ENCODE peak calls at places on chromosome 13, in ten cellular contexts. One of them, this sample, is unnamed.

GRCh38 chr13:112761701-112762689 is 72.2 kb downstream of the ATP11A start:
- DNase-seq in ACHN: no peak
- DNase-seq in stimulated activated CD4-positive, alpha-beta T cell treated with anti-CD3 and anti-CD28 coated beads, Interleukin-12 subunit alpha, Interleukin-12 subunit beta, amount 100 ng/mL, for 48 hours: no peak
- DNase-seq in effector memory CD4-positive, alpha-beta T cell: no peak
- DNase-seq in PC-9: peak
- DNase-seq in lower leg skin: no peak
- DNase-seq in NCI-H2029: no peak
- DNase-seq in dermis microvascular lymphatic vessel endothelial cell: no peak
- DNase-seq in NCI-H187: no peak
- DNase-seq in NCI-H1417: peak
- DNase-seq in this sample: no peak

GRCh38 chr13:27631156-27631555 is 9.5 kb downstream of the POLR1D start:
- DNase-seq in effector memory CD4-positive, alpha-beta T cell: no peak
- DNase-seq in lower leg skin: no peak
- DNase-seq in dermis microvascular lymphatic vessel endothelial cell: no peak
- DNase-seq in stimulated activated CD4-positive, alpha-beta T cell treated with anti-CD3 and anti-CD28 coated beads, Interleukin-12 subunit alpha, Interleukin-12 subunit beta, amount 100 ng/mL, for 48 hours: no peak
- DNase-seq in ACHN: no peak
- DNase-seq in NCI-H187: no peak
- DNase-seq in NCI-H2029: no peak
- DNase-seq in PC-9: no peak
- DNase-seq in NCI-H1417: no peak
- DNase-seq in this sample: no peak

GRCh38 chr13:45564108-45564507 is 51.4 kb downstream of the ERICH6B start:
- DNase-seq in effector memory CD4-positive, alpha-beta T cell: no peak
- DNase-seq in PC-9: no peak
- DNase-seq in dermis microvascular lymphatic vessel endothelial cell: no peak
- DNase-seq in ACHN: no peak
- DNase-seq in stimulated activated CD4-positive, alpha-beta T cell treated with anti-CD3 and anti-CD28 coated beads, Interleukin-12 subunit alpha, Interleukin-12 subunit beta, amount 100 ng/mL, for 48 hours: no peak
- DNase-seq in NCI-H2029: peak
- DNase-seq in NCI-H187: no peak
- DNase-seq in lower leg skin: peak
- DNase-seq in NCI-H1417: no peak
- DNase-seq in this sample: no peak

GRCh38 chr13:108985166-108985565 is 355.8 kb downstream of the MYO16 start:
- DNase-seq in effector memory CD4-positive, alpha-beta T cell: no peak
- DNase-seq in NCI-H2029: no peak
- DNase-seq in PC-9: no peak
- DNase-seq in NCI-H187: no peak
- DNase-seq in NCI-H1417: no peak
- DNase-seq in ACHN: no peak
- DNase-seq in dermis microvascular lymphatic vessel endothelial cell: no peak
- DNase-seq in stimulated activated CD4-positive, alpha-beta T cell treated with anti-CD3 and anti-CD28 coated beads, Interleukin-12 subunit alpha, Interleukin-12 subunit beta, amount 100 ng/mL, for 48 hours: no peak
- DNase-seq in lower leg skin: no peak
- DNase-seq in this sample: no peak

GRCh38 chr13:84843368-84843767 is 955.9 kb downstream of the SLITRK6 start:
- DNase-seq in NCI-H1417: no peak
- DNase-seq in NCI-H187: no peak
- DNase-seq in ACHN: no peak
- DNase-seq in stimulated activated CD4-positive, alpha-beta T cell treated with anti-CD3 and anti-CD28 coated beads, Interleukin-12 subunit alpha, Interleukin-12 subunit beta, amount 100 ng/mL, for 48 hours: no peak
- DNase-seq in PC-9: no peak
- DNase-seq in lower leg skin: no peak
- DNase-seq in effector memory CD4-positive, alpha-beta T cell: no peak
- DNase-seq in NCI-H2029: no peak
- DNase-seq in dermis microvascular lymphatic vessel endothelial cell: no peak
- DNase-seq in this sample: no peak

GRCh38 chr13:67075239-67075638 is 154.9 kb downstream of the PCDH9 start:
- DNase-seq in lower leg skin: no peak
- DNase-seq in NCI-H187: no peak
- DNase-seq in PC-9: no peak
- DNase-seq in stimulated activated CD4-positive, alpha-beta T cell treated with anti-CD3 and anti-CD28 coated beads, Interleukin-12 subunit alpha, Interleukin-12 subunit beta, amount 100 ng/mL, for 48 hours: no peak
- DNase-seq in dermis microvascular lymphatic vessel endothelial cell: peak
- DNase-seq in NCI-H1417: no peak
- DNase-seq in NCI-H2029: no peak
- DNase-seq in ACHN: peak
- DNase-seq in effector memory CD4-positive, alpha-beta T cell: no peak
- DNase-seq in this sample: no peak

GRCh38 chr13:45055902-45056648 is 64.2 kb upstream of the GTF2F2 start:
- DNase-seq in stimulated activated CD4-positive, alpha-beta T cell treated with anti-CD3 and anti-CD28 coated beads, Interleukin-12 subunit alpha, Interleukin-12 subunit beta, amount 100 ng/mL, for 48 hours: no peak
- DNase-seq in NCI-H1417: no peak
- DNase-seq in NCI-H187: no peak
- DNase-seq in lower leg skin: no peak
- DNase-seq in ACHN: peak
- DNase-seq in NCI-H2029: no peak
- DNase-seq in effector memory CD4-positive, alpha-beta T cell: no peak
- DNase-seq in dermis microvascular lymphatic vessel endothelial cell: no peak
- DNase-seq in PC-9: no peak
- DNase-seq in this sample: no peak

GRCh38 chr13:22114630-22115311 is 443.9 kb downstream of the FGF9 start:
- DNase-seq in stimulated activated CD4-positive, alpha-beta T cell treated with anti-CD3 and anti-CD28 coated beads, Interleukin-12 subunit alpha, Interleukin-12 subunit beta, amount 100 ng/mL, for 48 hours: no peak
- DNase-seq in lower leg skin: no peak
- DNase-seq in PC-9: no peak
- DNase-seq in NCI-H187: no peak
- DNase-seq in NCI-H2029: no peak
- DNase-seq in ACHN: no peak
- DNase-seq in dermis microvascular lymphatic vessel endothelial cell: no peak
- DNase-seq in effector memory CD4-positive, alpha-beta T cell: peak
- DNase-seq in NCI-H1417: no peak
- DNase-seq in this sample: no peak

GRCh38 chr13:43331676-43332075 is 308.3 kb downstream of the DNAJC15 start:
- DNase-seq in NCI-H2029: no peak
- DNase-seq in NCI-H1417: no peak
- DNase-seq in stimulated activated CD4-positive, alpha-beta T cell treated with anti-CD3 and anti-CD28 coated beads, Interleukin-12 subunit alpha, Interleukin-12 subunit beta, amount 100 ng/mL, for 48 hours: no peak
- DNase-seq in PC-9: no peak
- DNase-seq in effector memory CD4-positive, alpha-beta T cell: no peak
- DNase-seq in NCI-H187: no peak
- DNase-seq in ACHN: no peak
- DNase-seq in lower leg skin: no peak
- DNase-seq in dermis microvascular lymphatic vessel endothelial cell: no peak
- DNase-seq in this sample: no peak

GRCh38 chr13:51341804-51342203 is 2.3 kb downstream of the SERPINE3 start:
- DNase-seq in PC-9: no peak
- DNase-seq in effector memory CD4-positive, alpha-beta T cell: no peak
- DNase-seq in NCI-H1417: no peak
- DNase-seq in ACHN: no peak
- DNase-seq in dermis microvascular lymphatic vessel endothelial cell: no peak
- DNase-seq in NCI-H187: no peak
- DNase-seq in NCI-H2029: no peak
- DNase-seq in stimulated activated CD4-positive, alpha-beta T cell treated with anti-CD3 and anti-CD28 coated beads, Interleukin-12 subunit alpha, Interleukin-12 subunit beta, amount 100 ng/mL, for 48 hours: no peak
- DNase-seq in lower leg skin: no peak
- DNase-seq in this sample: no peak

GRCh38 chr13:73984949-73985691 is 149.1 kb downstream of the KLF12 start:
- DNase-seq in stimulated activated CD4-positive, alpha-beta T cell treated with anti-CD3 and anti-CD28 coated beads, Interleukin-12 subunit alpha, Interleukin-12 subunit beta, amount 100 ng/mL, for 48 hours: peak
- DNase-seq in PC-9: no peak
- DNase-seq in NCI-H2029: no peak
- DNase-seq in lower leg skin: no peak
- DNase-seq in dermis microvascular lymphatic vessel endothelial cell: no peak
- DNase-seq in NCI-H1417: peak
- DNase-seq in NCI-H187: no peak
- DNase-seq in ACHN: no peak
- DNase-seq in effector memory CD4-positive, alpha-beta T cell: peak
- DNase-seq in this sample: no peak

GRCh38 chr13:27744861-27745260 is 47.4 kb upstream of the GSX1 start:
- DNase-seq in NCI-H2029: no peak
- DNase-seq in ACHN: no peak
- DNase-seq in NCI-H187: no peak
- DNase-seq in effector memory CD4-positive, alpha-beta T cell: no peak
- DNase-seq in lower leg skin: no peak
- DNase-seq in NCI-H1417: no peak
- DNase-seq in stimulated activated CD4-positive, alpha-beta T cell treated with anti-CD3 and anti-CD28 coated beads, Interleukin-12 subunit alpha, Interleukin-12 subunit beta, amount 100 ng/mL, for 48 hours: no peak
- DNase-seq in dermis microvascular lymphatic vessel endothelial cell: no peak
- DNase-seq in PC-9: no peak
- DNase-seq in this sample: no peak